ENCODE peak calls at places on chromosome 5, in eight cellular contexts. Y is breast epithelium, A is PC-9, P is body of pancreas, H is uterus, G is tibial nerve, I is cardiac fibroblast, F is OCI-LY7. B is an unnamed sample.

GRCh38 chr5:66744040-66744439 is 147.8 kb downstream of the MAST4 start:
- DNase-seq in Y (no peak), A (no peak), P (no peak), H (no peak), G (no peak), I (peak), F (no peak), B (no peak)

GRCh38 chr5:177362102-177362868 is 4.6 kb downstream of the RGS14 start:
- DNase-seq in Y (no peak), A (no peak), P (no peak), H (no peak), G (no peak), I (no peak), F (no peak), B (no peak)

GRCh38 chr5:173645437-173645807 is 29.0 kb upstream of the BOD1 start:
- DNase-seq in Y (no peak), A (no peak), P (no peak), H (no peak), G (no peak), I (peak), F (no peak), B (no peak)

GRCh38 chr5:16742938-16743337 is 126.1 kb upstream of the RETREG1 start:
- DNase-seq in Y (no peak), A (no peak), P (no peak), H (no peak), G (no peak), I (peak), F (no peak), B (no peak)

GRCh38 chr5:172437445-172438303 is 16.7 kb downstream of the SH3PXD2B start:
- DNase-seq in Y (no peak), A (peak), P (peak), H (peak), G (peak), I (peak), F (no peak), B (no peak)

GRCh38 chr5:132238169-132238744 is 10.6 kb upstream of the P4HA2 start:
- DNase-seq in Y (peak), A (peak), P (peak), H (peak), G (peak), I (peak), F (peak), B (peak)

GRCh38 chr5:131367219-131367860 is 103.5 kb downstream of the CDC42SE2 start:
- DNase-seq in Y (no peak), A (no peak), P (no peak), H (no peak), G (no peak), I (no peak), F (no peak), B (no peak)

GRCh38 chr5:15585826-15586591 is 86.0 kb downstream of the FBXL7 start:
- DNase-seq in Y (no peak), A (no peak), P (no peak), H (no peak), G (no peak), I (no peak), F (no peak), B (no peak)

GRCh38 chr5:150464554-150465012 is 15.0 kb upstream of the RPS14 start:
- DNase-seq in Y (no peak), A (no peak), P (no peak), H (peak), G (no peak), I (peak), F (no peak), B (no peak)

GRCh38 chr5:176803027-176803942 is 7.1 kb upstream of the UNC5A start:
- DNase-seq in Y (no peak), A (no peak), P (no peak), H (no peak), G (no peak), I (no peak), F (no peak), B (no peak)

GRCh38 chr5:172680921-172681320 is 39.9 kb downstream of the NEURL1B start:
- DNase-seq in Y (no peak), A (no peak), P (no peak), H (no peak), G (no peak), I (no peak), F (peak), B (no peak)

GRCh38 chr5:143782588-143783386 is 29.2 kb upstream of the HMHB1 start:
- DNase-seq in Y (no peak), A (no peak), P (no peak), H (no peak), G (no peak), I (no peak), F (no peak), B (no peak)

GRCh38 chr5:54632131-54632551 is 114.6 kb downstream of the SNX18 start:
- DNase-seq in Y (no peak), A (no peak), P (no peak), H (no peak), G (no peak), I (no peak), F (no peak), B (no peak)

GRCh38 chr5:126499742-126500396 is 76.7 kb downstream of the GRAMD2B start:
- DNase-seq in Y (no peak), A (no peak), P (no peak), H (no peak), G (no peak), I (peak), F (peak), B (peak)

GRCh38 chr5:10567181-10567591 is 3.3 kb downstream of the ANKRD33B start:
- DNase-seq in Y (no peak), A (no peak), P (no peak), H (no peak), G (no peak), I (no peak), F (no peak), B (no peak)

GRCh38 chr5:10567781-10568321 is 4.0 kb downstream of the ANKRD33B start:
- DNase-seq in Y (no peak), A (no peak), P (no peak), H (no peak), G (no peak), I (no peak), F (no peak), B (no peak)

GRCh38 chr5:10564838-10565784 is 1.2 kb downstream of the ANKRD33B start:
- DNase-seq in Y (no peak), A (no peak), P (no peak), H (no peak), G (no peak), I (peak), F (peak), B (no peak)

GRCh38 chr5:10565785-10566506 is 2.1 kb downstream of the ANKRD33B start:
- DNase-seq in Y (no peak), A (no peak), P (no peak), H (no peak), G (no peak), I (no peak), F (peak), B (no peak)

DNA sequence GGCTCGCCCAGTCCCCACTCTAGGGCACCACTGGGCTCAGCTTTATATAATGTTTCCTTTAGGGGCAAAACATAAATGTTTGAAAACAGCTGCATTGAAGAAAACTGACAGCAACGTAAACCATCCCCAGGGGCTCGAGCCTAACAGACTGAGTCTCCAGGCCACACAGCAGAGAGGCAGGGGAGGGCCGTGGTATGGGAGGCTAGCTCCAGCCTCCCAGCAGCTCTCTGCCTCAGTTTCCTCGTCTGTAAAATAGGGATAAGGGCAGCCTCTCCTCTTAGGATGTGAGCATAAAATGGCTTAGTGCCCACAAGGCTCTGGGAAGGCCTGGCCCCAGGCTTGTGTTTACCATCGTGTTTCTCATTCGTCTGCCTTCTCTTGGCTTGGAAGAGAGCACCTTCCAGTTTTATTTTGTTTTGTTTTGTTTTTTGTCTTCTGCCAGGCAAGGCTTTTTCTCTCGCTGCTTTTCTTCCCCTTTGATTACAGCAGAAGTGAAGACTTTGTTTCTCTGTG is 2.7 kb downstream of the ANKRD33B start:
- DNase-seq in Y (no peak), A (no peak), P (no peak), H (no peak), G (no peak), I (no peak), F (peak), B (no peak)
- H3K4me3 ChIP-seq in Y (peak), A (peak), P (no peak), H (peak), G (peak), I (no peak), F (peak), B (peak)

GRCh38 chr5:93189707-93190120 is 391.3 kb downstream of the NR2F1-AS1 start:
- DNase-seq in Y (no peak), A (peak), P (no peak), H (no peak), G (no peak), I (peak), F (no peak), B (no peak)

GRCh38 chr5:93186031-93186682 is 394.9 kb downstream of the NR2F1-AS1 start:
- DNase-seq in Y (no peak), A (no peak), P (no peak), H (no peak), G (no peak), I (peak), F (no peak), B (no peak)

GRCh38 chr5:93191426-93191825 is 389.6 kb downstream of the NR2F1-AS1 start:
- DNase-seq in Y (no peak), A (no peak), P (no peak), H (no peak), G (no peak), I (no peak), F (no peak), B (no peak)

GRCh38 chr5:93191016-93191415 is 390.0 kb downstream of the NR2F1-AS1 start:
- DNase-seq in Y (no peak), A (no peak), P (no peak), H (no peak), G (no peak), I (no peak), F (no peak), B (no peak)

DNA sequence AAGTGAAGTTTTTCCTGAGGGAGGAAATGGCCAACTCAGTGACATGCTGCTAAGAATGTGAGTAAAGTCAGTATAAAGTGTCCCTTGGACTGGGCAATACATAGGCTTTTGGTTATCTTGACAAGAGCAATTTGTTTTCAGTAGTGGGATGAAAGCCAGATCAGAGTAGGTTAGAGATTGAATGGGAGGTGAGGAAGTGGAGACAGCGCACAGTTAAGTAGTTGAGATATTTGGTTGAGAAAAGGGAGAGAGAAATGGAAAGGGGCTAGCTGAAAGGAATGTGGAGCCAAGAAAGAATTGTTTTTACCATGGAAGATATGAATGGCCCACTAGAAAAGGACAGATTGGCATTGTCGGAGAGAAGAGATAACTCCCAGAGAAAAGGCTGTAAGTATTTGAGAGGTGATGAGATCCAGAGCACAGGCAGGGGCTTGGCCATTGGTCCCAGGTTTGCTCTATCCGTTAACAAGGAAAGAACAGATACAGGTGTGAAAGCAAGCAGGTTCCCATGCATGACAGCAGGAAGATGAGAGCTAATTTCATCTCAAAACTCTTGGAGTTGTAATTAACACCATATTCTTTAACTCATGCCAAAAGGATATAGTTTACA is 392.0 kb downstream of the NR2F1-AS1 start:
- DNase-seq in Y (no peak), A (no peak), P (no peak), H (no peak), G (no peak), I (no peak), F (no peak), B (no peak)
- TF ChIP-seq CTCF in Y (no peak), A (no peak), P (no peak), H (no peak), G (no peak), I (no peak), F (no peak), B (no peak)

GRCh38 chr5:5025774-5026406 is 114.2 kb upstream of the ADAMTS16 start:
- DNase-seq in Y (no peak), A (no peak), P (no peak), H (no peak), G (no peak), I (no peak), F (peak), B (no peak)

GRCh38 chr5:5021436-5021835 is 118.7 kb upstream of the ADAMTS16 start:
- DNase-seq in Y (no peak), A (no peak), P (no peak), H (no peak), G (no peak), I (no peak), F (no peak), B (no peak)

GRCh38 chr5:5026407-5026780 is 113.7 kb upstream of the ADAMTS16 start:
- DNase-seq in Y (no peak), A (no peak), P (no peak), H (no peak), G (no peak), I (no peak), F (no peak), B (no peak)

DNA sequence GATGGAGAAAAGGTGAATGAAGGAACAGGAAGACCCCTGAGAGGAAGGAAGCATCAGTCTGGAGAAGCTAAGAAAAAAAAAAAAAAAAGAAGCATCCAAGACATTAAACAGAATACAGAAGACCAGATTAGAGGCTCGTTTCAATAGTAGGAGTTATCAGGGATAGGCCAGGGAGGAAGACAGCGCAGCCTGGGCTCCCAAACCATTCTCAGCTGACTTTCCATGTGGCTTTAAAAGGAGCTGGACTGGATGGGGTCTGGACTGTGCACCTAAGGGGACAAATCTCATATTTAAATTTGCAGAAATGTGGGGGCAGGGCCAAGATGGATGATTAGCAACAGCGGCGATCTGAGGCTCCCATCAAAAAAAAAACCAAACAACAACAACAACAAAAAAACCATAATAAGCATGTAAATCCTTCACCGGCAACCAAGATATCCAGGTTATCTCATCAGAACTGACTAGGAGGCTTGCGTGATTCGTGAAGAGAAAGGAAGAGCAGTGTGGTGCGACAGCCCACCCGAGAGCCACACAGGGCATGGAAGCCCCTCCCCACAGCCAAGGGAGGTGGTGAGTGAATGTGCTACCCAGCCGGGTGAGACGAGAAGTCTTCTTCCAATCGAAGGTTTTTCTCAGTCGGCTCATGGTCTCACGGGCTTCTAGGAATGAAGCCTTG is 114.9 kb upstream of the ADAMTS16 start:
- DNase-seq in Y (no peak), A (no peak), P (no peak), H (no peak), G (no peak), I (no peak), F (no peak), B (no peak)
- H3K4me3 ChIP-seq in Y (no peak), A (peak), P (no peak), H (no peak), G (no peak), I (no peak), F (no peak), B (no peak)

GRCh38 chr5:5699062-5699461 is 276.6 kb downstream of the ICE1 start:
- DNase-seq in Y (no peak), A (no peak), P (no peak), H (no peak), G (no peak), I (no peak), F (no peak), B (no peak)
- TF ChIP-seq CTCF in Y (no peak), A (peak), P (no peak), H (no peak), G (no peak), I (no peak), F (peak), B (no peak)

DNA sequence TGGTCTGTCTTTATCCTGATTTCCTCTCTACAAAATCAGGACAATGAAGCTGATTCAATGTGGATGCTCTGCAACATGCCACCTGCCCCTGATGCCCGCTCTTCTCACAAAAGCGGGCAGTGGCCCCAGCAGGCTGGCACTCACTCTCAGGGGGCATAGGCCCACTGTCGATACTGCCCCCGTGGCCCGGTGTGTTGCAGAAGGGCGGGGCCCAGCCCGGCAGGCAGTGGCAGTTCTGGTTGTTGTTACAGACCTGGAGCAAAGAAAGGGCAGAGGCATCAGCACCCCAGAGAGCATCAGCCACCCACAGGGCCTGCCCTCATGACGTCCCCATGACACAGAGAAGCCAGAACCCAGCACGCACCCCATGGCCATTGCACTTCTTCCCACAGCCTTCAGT is 31.5 kb downstream of the NIPAL4 start:
- DNase-seq in Y (no peak), A (no peak), P (no peak), H (no peak), G (no peak), I (no peak), F (no peak), B (no peak)
- H3K4me3 ChIP-seq in Y (no peak), A (no peak), P (no peak), H (no peak), G (no peak), I (no peak), F (no peak), B (no peak)

GRCh38 chr5:40166757-40167156 is 513.0 kb upstream of the PTGER4 start:
- DNase-seq in Y (no peak), A (no peak), P (no peak), H (no peak), G (no peak), I (peak), F (no peak), B (no peak)

GRCh38 chr5:40165106-40165788 is 514.5 kb upstream of the PTGER4 start:
- DNase-seq in Y (no peak), A (no peak), P (no peak), H (no peak), G (no peak), I (no peak), F (no peak), B (no peak)

GRCh38 chr5:40160435-40160834 is 519.3 kb upstream of the PTGER4 start:
- DNase-seq in Y (no peak), A (no peak), P (no peak), H (no peak), G (no peak), I (no peak), F (no peak), B (no peak)

GRCh38 chr5:40167283-40167682 is 512.4 kb upstream of the PTGER4 start:
- DNase-seq in Y (no peak), A (no peak), P (no peak), H (no peak), G (no peak), I (no peak), F (no peak), B (no peak)

DNA sequence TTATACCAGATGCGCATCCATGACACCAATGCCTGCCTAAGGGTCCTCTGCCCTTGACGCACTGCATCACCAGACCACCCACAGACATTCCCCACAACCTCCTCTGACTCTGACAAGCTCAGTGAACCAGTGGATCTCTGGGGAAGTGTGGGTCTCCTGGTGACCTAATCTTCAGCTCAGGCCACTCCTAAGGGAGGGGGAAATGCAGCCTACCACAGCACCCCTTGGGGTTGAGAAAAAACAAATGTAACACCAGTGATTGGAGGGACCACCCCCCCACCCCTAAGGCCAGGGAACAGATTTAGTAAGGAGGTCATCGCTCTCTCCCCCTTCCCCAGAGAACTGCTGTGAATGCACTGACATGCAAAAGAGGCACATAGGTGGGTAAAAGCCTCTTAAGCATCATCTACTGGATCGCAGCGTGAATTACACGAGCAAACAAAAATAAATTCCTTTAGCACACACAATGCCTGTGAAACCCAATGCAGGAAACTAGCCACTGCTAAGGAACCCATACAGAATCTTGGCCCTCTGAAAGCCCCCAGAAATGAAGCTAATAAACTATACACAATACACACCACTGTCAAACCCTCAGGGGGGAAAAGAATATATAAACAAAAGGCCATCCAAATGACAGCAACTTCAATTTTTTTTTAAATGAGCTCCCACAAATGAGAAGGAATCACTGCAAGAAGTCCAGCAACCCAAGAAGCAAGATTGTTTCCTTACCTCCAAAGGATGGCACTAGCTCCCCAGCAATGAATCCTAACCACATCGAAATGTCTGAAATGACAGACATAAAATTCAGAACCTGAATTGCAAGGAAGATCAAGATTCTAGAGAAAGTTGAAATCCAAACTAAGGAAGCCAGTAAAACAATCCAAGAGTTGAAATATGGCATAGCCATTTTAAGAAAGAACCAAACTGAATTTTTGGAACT is 513.7 kb upstream of the PTGER4 start:
- DNase-seq in Y (no peak), A (no peak), P (no peak), H (no peak), G (no peak), I (peak), F (no peak), B (no peak)
- TF ChIP-seq CTCF in Y (no peak), A (peak), P (no peak), H (no peak), G (no peak), I (peak), F (no peak), B (no peak)

B was measured in GM12864.